ENCODE peak calls at places on chromosomes 6 and 20, in seven cellular contexts. One of them, this sample, is unnamed.

GRCh38 chr6:28922004-28922840 is 1.6 kb downstream of the TRIM27 start:
- DNase-seq in GM20000: no peak
- DNase-seq in activated T-cell treated with anti-CD3 and anti-CD28 coated beads, Interleukin-2, amount 50 U/mL, for 4 hours: peak
- DNase-seq in heart left ventricle: no peak
- DNase-seq in Daoy: peak
- DNase-seq in T-helper 1 cell: peak
- DNase-seq in central memory CD4-positive, alpha-beta T cell: no peak
- DNase-seq in this sample: peak

GRCh38 chr6:100458841-100459154 is 5.9 kb downstream of the SIM1 start:
- DNase-seq in Daoy: no peak
- DNase-seq in activated T-cell treated with anti-CD3 and anti-CD28 coated beads, Interleukin-2, amount 50 U/mL, for 4 hours: no peak
- DNase-seq in heart left ventricle: no peak
- DNase-seq in T-helper 1 cell: no peak
- DNase-seq in central memory CD4-positive, alpha-beta T cell: no peak
- DNase-seq in GM20000: no peak
- DNase-seq in this sample: no peak

GRCh38 chr6:3706547-3707467 is 44.7 kb downstream of the PXDC1 start:
- DNase-seq in T-helper 1 cell: no peak
- DNase-seq in central memory CD4-positive, alpha-beta T cell: no peak
- DNase-seq in activated T-cell treated with anti-CD3 and anti-CD28 coated beads, Interleukin-2, amount 50 U/mL, for 4 hours: no peak
- DNase-seq in heart left ventricle: no peak
- DNase-seq in GM20000: no peak
- DNase-seq in Daoy: no peak
- DNase-seq in this sample: no peak

GRCh38 chr6:51335543-51335942 is 516.9 kb downstream of the TFAP2B start:
- DNase-seq in heart left ventricle: no peak
- DNase-seq in central memory CD4-positive, alpha-beta T cell: no peak
- DNase-seq in GM20000: no peak
- DNase-seq in T-helper 1 cell: no peak
- DNase-seq in activated T-cell treated with anti-CD3 and anti-CD28 coated beads, Interleukin-2, amount 50 U/mL, for 4 hours: no peak
- DNase-seq in Daoy: no peak
- DNase-seq in this sample: no peak

GRCh38 chr6:128519132-128519930 is 1.1 kb downstream of the PTPRK start:
- DNase-seq in Daoy: peak
- DNase-seq in activated T-cell treated with anti-CD3 and anti-CD28 coated beads, Interleukin-2, amount 50 U/mL, for 4 hours: peak
- DNase-seq in T-helper 1 cell: peak
- DNase-seq in heart left ventricle: peak
- DNase-seq in GM20000: peak
- DNase-seq in central memory CD4-positive, alpha-beta T cell: peak
- DNase-seq in this sample: no peak

GRCh38 chr6:10403385-10404106 is 11.3 kb downstream of the TFAP2A start:
- DNase-seq in central memory CD4-positive, alpha-beta T cell: no peak
- DNase-seq in T-helper 1 cell: no peak
- DNase-seq in heart left ventricle: no peak
- DNase-seq in Daoy: peak
- DNase-seq in activated T-cell treated with anti-CD3 and anti-CD28 coated beads, Interleukin-2, amount 50 U/mL, for 4 hours: no peak
- DNase-seq in GM20000: no peak
- DNase-seq in this sample: no peak

GRCh38 chr20:43752051-43752360 is 25.2 kb upstream of the GTSF1L start:
- DNase-seq in heart left ventricle: no peak
- DNase-seq in Daoy: no peak
- DNase-seq in GM20000: peak
- DNase-seq in activated T-cell treated with anti-CD3 and anti-CD28 coated beads, Interleukin-2, amount 50 U/mL, for 4 hours: no peak
- DNase-seq in T-helper 1 cell: no peak
- DNase-seq in central memory CD4-positive, alpha-beta T cell: no peak
- DNase-seq in this sample: no peak

GRCh38 chr6:37256692-37257319 is 766 bp upstream of the TBC1D22B start:
- DNase-seq in activated T-cell treated with anti-CD3 and anti-CD28 coated beads, Interleukin-2, amount 50 U/mL, for 4 hours: no peak
- DNase-seq in heart left ventricle: no peak
- DNase-seq in central memory CD4-positive, alpha-beta T cell: no peak
- DNase-seq in GM20000: no peak
- DNase-seq in Daoy: no peak
- DNase-seq in T-helper 1 cell: no peak
- DNase-seq in this sample: no peak

GRCh38 chr20:3994125-3994524 is 21.2 kb downstream of the RNF24 start:
- DNase-seq in central memory CD4-positive, alpha-beta T cell: no peak
- DNase-seq in Daoy: no peak
- DNase-seq in T-helper 1 cell: no peak
- DNase-seq in GM20000: no peak
- DNase-seq in heart left ventricle: no peak
- DNase-seq in activated T-cell treated with anti-CD3 and anti-CD28 coated beads, Interleukin-2, amount 50 U/mL, for 4 hours: no peak
- DNase-seq in this sample: no peak

GRCh38 chr6:43505718-43506117 is 4.4 kb downstream of the LRRC73 start:
- DNase-seq in activated T-cell treated with anti-CD3 and anti-CD28 coated beads, Interleukin-2, amount 50 U/mL, for 4 hours: no peak
- DNase-seq in T-helper 1 cell: no peak
- DNase-seq in central memory CD4-positive, alpha-beta T cell: no peak
- DNase-seq in GM20000: no peak
- DNase-seq in Daoy: no peak
- DNase-seq in heart left ventricle: no peak
- DNase-seq in this sample: no peak

GRCh38 chr6:27795697-27796494 is 116.3 kb downstream of the OR2B2 start:
- DNase-seq in activated T-cell treated with anti-CD3 and anti-CD28 coated beads, Interleukin-2, amount 50 U/mL, for 4 hours: no peak
- DNase-seq in Daoy: peak
- DNase-seq in central memory CD4-positive, alpha-beta T cell: peak
- DNase-seq in heart left ventricle: no peak
- DNase-seq in GM20000: peak
- DNase-seq in T-helper 1 cell: peak
- DNase-seq in this sample: peak

GRCh38 chr20:32674362-32674789 is 635 bp upstream of the C20orf203 start:
- DNase-seq in GM20000: peak
- DNase-seq in heart left ventricle: no peak
- DNase-seq in Daoy: peak
- DNase-seq in central memory CD4-positive, alpha-beta T cell: peak
- DNase-seq in activated T-cell treated with anti-CD3 and anti-CD28 coated beads, Interleukin-2, amount 50 U/mL, for 4 hours: peak
- DNase-seq in T-helper 1 cell: peak
- DNase-seq in this sample: peak

GRCh38 chr6:52635049-52635577 is 35.8 kb upstream of the TMEM14A start:
- DNase-seq in central memory CD4-positive, alpha-beta T cell: no peak
- DNase-seq in activated T-cell treated with anti-CD3 and anti-CD28 coated beads, Interleukin-2, amount 50 U/mL, for 4 hours: no peak
- DNase-seq in GM20000: no peak
- DNase-seq in Daoy: no peak
- DNase-seq in T-helper 1 cell: peak
- DNase-seq in heart left ventricle: no peak
- DNase-seq in this sample: no peak

GRCh38 chr20:33811763-33812672 is 870 bp downstream of the CHMP4B start:
- DNase-seq in central memory CD4-positive, alpha-beta T cell: no peak
- DNase-seq in heart left ventricle: no peak
- DNase-seq in GM20000: peak
- DNase-seq in activated T-cell treated with anti-CD3 and anti-CD28 coated beads, Interleukin-2, amount 50 U/mL, for 4 hours: peak
- DNase-seq in T-helper 1 cell: peak
- DNase-seq in Daoy: peak
- DNase-seq in this sample: no peak

GRCh38 chr6:46781478-46782378 is 11.5 kb upstream of the MEP1A start:
- DNase-seq in heart left ventricle: no peak
- DNase-seq in T-helper 1 cell: peak
- DNase-seq in central memory CD4-positive, alpha-beta T cell: no peak
- DNase-seq in activated T-cell treated with anti-CD3 and anti-CD28 coated beads, Interleukin-2, amount 50 U/mL, for 4 hours: no peak
- DNase-seq in GM20000: peak
- DNase-seq in Daoy: peak
- DNase-seq in this sample: no peak

GRCh38 chr6:148509789-148510581 is 167.3 kb downstream of the SASH1 start:
- DNase-seq in central memory CD4-positive, alpha-beta T cell: peak
- DNase-seq in heart left ventricle: no peak
- DNase-seq in T-helper 1 cell: no peak
- DNase-seq in GM20000: peak
- DNase-seq in activated T-cell treated with anti-CD3 and anti-CD28 coated beads, Interleukin-2, amount 50 U/mL, for 4 hours: no peak
- DNase-seq in Daoy: peak
- DNase-seq in this sample: no peak

GRCh38 chr6:105539879-105540278 is 137.0 kb upstream of the PREP start:
- DNase-seq in central memory CD4-positive, alpha-beta T cell: no peak
- DNase-seq in heart left ventricle: no peak
- DNase-seq in T-helper 1 cell: no peak
- DNase-seq in GM20000: no peak
- DNase-seq in Daoy: no peak
- DNase-seq in activated T-cell treated with anti-CD3 and anti-CD28 coated beads, Interleukin-2, amount 50 U/mL, for 4 hours: no peak
- DNase-seq in this sample: no peak

GRCh38 chr6:18154507-18155272 is at the start of gene TPMT:
- DNase-seq in heart left ventricle: no peak
- DNase-seq in central memory CD4-positive, alpha-beta T cell: no peak
- DNase-seq in Daoy: peak
- DNase-seq in GM20000: no peak
- DNase-seq in T-helper 1 cell: no peak
- DNase-seq in activated T-cell treated with anti-CD3 and anti-CD28 coated beads, Interleukin-2, amount 50 U/mL, for 4 hours: no peak
- DNase-seq in this sample: no peak

GRCh38 chr20:53642196-53643030 is 48.8 kb upstream of the ZNF217 start:
- DNase-seq in GM20000: no peak
- DNase-seq in Daoy: peak
- DNase-seq in central memory CD4-positive, alpha-beta T cell: peak
- DNase-seq in heart left ventricle: no peak
- DNase-seq in T-helper 1 cell: peak
- DNase-seq in activated T-cell treated with anti-CD3 and anti-CD28 coated beads, Interleukin-2, amount 50 U/mL, for 4 hours: peak
- DNase-seq in this sample: peak

GRCh38 chr6:89146748-89147715 is 1.2 kb downstream of the PM20D2 start:
- DNase-seq in Daoy: peak
- DNase-seq in GM20000: no peak
- DNase-seq in T-helper 1 cell: peak
- DNase-seq in activated T-cell treated with anti-CD3 and anti-CD28 coated beads, Interleukin-2, amount 50 U/mL, for 4 hours: no peak
- DNase-seq in central memory CD4-positive, alpha-beta T cell: no peak
- DNase-seq in heart left ventricle: no peak
- DNase-seq in this sample: no peak

GRCh38 chr6:112153926-112154621 is 66.7 kb downstream of the FAM229B start:
- DNase-seq in GM20000: no peak
- DNase-seq in T-helper 1 cell: peak
- DNase-seq in heart left ventricle: no peak
- DNase-seq in central memory CD4-positive, alpha-beta T cell: no peak
- DNase-seq in Daoy: peak
- DNase-seq in activated T-cell treated with anti-CD3 and anti-CD28 coated beads, Interleukin-2, amount 50 U/mL, for 4 hours: no peak
- DNase-seq in this sample: no peak

GRCh38 chr6:30884521-30885480 is 482 bp downstream of the DDR1 start:
- DNase-seq in GM20000: peak
- DNase-seq in central memory CD4-positive, alpha-beta T cell: no peak
- DNase-seq in activated T-cell treated with anti-CD3 and anti-CD28 coated beads, Interleukin-2, amount 50 U/mL, for 4 hours: no peak
- DNase-seq in T-helper 1 cell: peak
- DNase-seq in heart left ventricle: no peak
- DNase-seq in Daoy: peak
- DNase-seq in this sample: no peak

GRCh38 chr6:84072452-84072997 is 39.0 kb downstream of the MRAP2 start:
- DNase-seq in heart left ventricle: no peak
- DNase-seq in activated T-cell treated with anti-CD3 and anti-CD28 coated beads, Interleukin-2, amount 50 U/mL, for 4 hours: no peak
- DNase-seq in T-helper 1 cell: no peak
- DNase-seq in GM20000: no peak
- DNase-seq in central memory CD4-positive, alpha-beta T cell: no peak
- DNase-seq in Daoy: no peak
- DNase-seq in this sample: no peak

GRCh38 chr6:17584241-17584803 is 15.8 kb upstream of the FAM8A1 start:
- DNase-seq in heart left ventricle: no peak
- DNase-seq in T-helper 1 cell: peak
- DNase-seq in Daoy: peak
- DNase-seq in activated T-cell treated with anti-CD3 and anti-CD28 coated beads, Interleukin-2, amount 50 U/mL, for 4 hours: no peak
- DNase-seq in central memory CD4-positive, alpha-beta T cell: peak
- DNase-seq in GM20000: peak
- DNase-seq in this sample: no peak

GRCh38 chr6:132730560-132730959 is 16.7 kb upstream of the VNN1 start:
- DNase-seq in T-helper 1 cell: no peak
- DNase-seq in central memory CD4-positive, alpha-beta T cell: no peak
- DNase-seq in Daoy: peak
- DNase-seq in heart left ventricle: no peak
- DNase-seq in GM20000: no peak
- DNase-seq in activated T-cell treated with anti-CD3 and anti-CD28 coated beads, Interleukin-2, amount 50 U/mL, for 4 hours: no peak
- DNase-seq in this sample: no peak

GRCh38 chr6:18978330-18979128 is 591.4 kb downstream of the RNF144B start:
- DNase-seq in activated T-cell treated with anti-CD3 and anti-CD28 coated beads, Interleukin-2, amount 50 U/mL, for 4 hours: no peak
- DNase-seq in GM20000: no peak
- DNase-seq in T-helper 1 cell: no peak
- DNase-seq in central memory CD4-positive, alpha-beta T cell: no peak
- DNase-seq in Daoy: peak
- DNase-seq in heart left ventricle: no peak
- DNase-seq in this sample: no peak

GRCh38 chr6:56860466-56860865 is 94.4 kb upstream of the BEND6 start:
- DNase-seq in activated T-cell treated with anti-CD3 and anti-CD28 coated beads, Interleukin-2, amount 50 U/mL, for 4 hours: no peak
- DNase-seq in T-helper 1 cell: no peak
- DNase-seq in heart left ventricle: no peak
- DNase-seq in Daoy: peak
- DNase-seq in GM20000: no peak
- DNase-seq in central memory CD4-positive, alpha-beta T cell: no peak
- DNase-seq in this sample: no peak

GRCh38 chr6:26660096-26660425 is 515 bp upstream of the ZNF322 start:
- DNase-seq in GM20000: peak
- DNase-seq in Daoy: no peak
- DNase-seq in T-helper 1 cell: no peak
- DNase-seq in central memory CD4-positive, alpha-beta T cell: peak
- DNase-seq in heart left ventricle: no peak
- DNase-seq in activated T-cell treated with anti-CD3 and anti-CD28 coated beads, Interleukin-2, amount 50 U/mL, for 4 hours: no peak
- DNase-seq in this sample: no peak

GRCh38 chr6:33963351-33963750 is 159.5 kb upstream of the MLN start:
- DNase-seq in central memory CD4-positive, alpha-beta T cell: no peak
- DNase-seq in heart left ventricle: peak
- DNase-seq in T-helper 1 cell: no peak
- DNase-seq in Daoy: no peak
- DNase-seq in GM20000: no peak
- DNase-seq in activated T-cell treated with anti-CD3 and anti-CD28 coated beads, Interleukin-2, amount 50 U/mL, for 4 hours: no peak
- DNase-seq in this sample: no peak

GRCh38 chr6:82017316-82017715 is 230.2 kb downstream of the IBTK start:
- DNase-seq in activated T-cell treated with anti-CD3 and anti-CD28 coated beads, Interleukin-2, amount 50 U/mL, for 4 hours: no peak
- DNase-seq in Daoy: peak
- DNase-seq in GM20000: no peak
- DNase-seq in T-helper 1 cell: no peak
- DNase-seq in central memory CD4-positive, alpha-beta T cell: no peak
- DNase-seq in heart left ventricle: no peak
- DNase-seq in this sample: no peak

GRCh38 chr6:141267420-141267819 is 865.3 kb upstream of the GJE1 start:
- DNase-seq in GM20000: no peak
- DNase-seq in central memory CD4-positive, alpha-beta T cell: no peak
- DNase-seq in heart left ventricle: no peak
- DNase-seq in Daoy: no peak
- DNase-seq in activated T-cell treated with anti-CD3 and anti-CD28 coated beads, Interleukin-2, amount 50 U/mL, for 4 hours: no peak
- DNase-seq in T-helper 1 cell: no peak
- DNase-seq in this sample: no peak

GRCh38 chr6:21049572-21049971 is 515.3 kb downstream of the CDKAL1 start:
- DNase-seq in T-helper 1 cell: no peak
- DNase-seq in heart left ventricle: no peak
- DNase-seq in Daoy: no peak
- DNase-seq in GM20000: no peak
- DNase-seq in central memory CD4-positive, alpha-beta T cell: no peak
- DNase-seq in activated T-cell treated with anti-CD3 and anti-CD28 coated beads, Interleukin-2, amount 50 U/mL, for 4 hours: no peak
- DNase-seq in this sample: no peak

GRCh38 chr6:27760464-27760863 is 151.7 kb downstream of the OR2B2 start:
- DNase-seq in activated T-cell treated with anti-CD3 and anti-CD28 coated beads, Interleukin-2, amount 50 U/mL, for 4 hours: no peak
- DNase-seq in central memory CD4-positive, alpha-beta T cell: no peak
- DNase-seq in GM20000: no peak
- DNase-seq in heart left ventricle: no peak
- DNase-seq in Daoy: no peak
- DNase-seq in T-helper 1 cell: no peak
- DNase-seq in this sample: no peak

GRCh38 chr20:17693534-17694001 is 6.2 kb upstream of the BANF2 start:
- DNase-seq in activated T-cell treated with anti-CD3 and anti-CD28 coated beads, Interleukin-2, amount 50 U/mL, for 4 hours: no peak
- DNase-seq in GM20000: no peak
- DNase-seq in Daoy: no peak
- DNase-seq in T-helper 1 cell: no peak
- DNase-seq in heart left ventricle: no peak
- DNase-seq in central memory CD4-positive, alpha-beta T cell: no peak
- DNase-seq in this sample: no peak

GRCh38 chr6:131383421-131384411 is 189.3 kb upstream of the ARG1 start:
- DNase-seq in Daoy: no peak
- DNase-seq in activated T-cell treated with anti-CD3 and anti-CD28 coated beads, Interleukin-2, amount 50 U/mL, for 4 hours: no peak
- DNase-seq in central memory CD4-positive, alpha-beta T cell: no peak
- DNase-seq in GM20000: no peak
- DNase-seq in T-helper 1 cell: no peak
- DNase-seq in heart left ventricle: no peak
- DNase-seq in this sample: no peak